ENCODE peak calls at places on chromosome 13, in six cellular contexts. One of them, this sample, is unnamed.

GRCh38 chr13:21060063-21060826 is 1.1 kb downstream of the LATS2 start:
- DNase-seq in C1 segment of cervical spinal cord: no peak
- DNase-seq in CD4-positive, CD25-positive, alpha-beta regulatory T cell: no peak
- DNase-seq in stimulated activated CD8-positive, alpha-beta memory T cell treated with anti-CD3 and anti-CD28 coated beads, Interleukin-7, amount 100 ng/mL, for 1 hour: no peak
- DNase-seq in activated CD4-positive, alpha-beta T cell treated with anti-CD3 and anti-CD28 coated beads, Interleukin-2, amount 50 U/mL, for 24 hours: no peak
- DNase-seq in AG08395: no peak
- DNase-seq in this sample: peak; percentile 38

GRCh38 chr13:61880576-61881283 is 465.1 kb upstream of the PCDH20 start:
- DNase-seq in C1 segment of cervical spinal cord: peak; percentile 6
- DNase-seq in CD4-positive, CD25-positive, alpha-beta regulatory T cell: no peak
- DNase-seq in stimulated activated CD8-positive, alpha-beta memory T cell treated with anti-CD3 and anti-CD28 coated beads, Interleukin-7, amount 100 ng/mL, for 1 hour: no peak
- DNase-seq in activated CD4-positive, alpha-beta T cell treated with anti-CD3 and anti-CD28 coated beads, Interleukin-2, amount 50 U/mL, for 24 hours: no peak
- DNase-seq in AG08395: no peak
- DNase-seq in this sample: no peak

GRCh38 chr13:90968510-90968909 is 379.0 kb upstream of the MIR17HG start:
- DNase-seq in C1 segment of cervical spinal cord: no peak
- DNase-seq in CD4-positive, CD25-positive, alpha-beta regulatory T cell: no peak
- DNase-seq in stimulated activated CD8-positive, alpha-beta memory T cell treated with anti-CD3 and anti-CD28 coated beads, Interleukin-7, amount 100 ng/mL, for 1 hour: no peak
- DNase-seq in activated CD4-positive, alpha-beta T cell treated with anti-CD3 and anti-CD28 coated beads, Interleukin-2, amount 50 U/mL, for 24 hours: no peak
- DNase-seq in AG08395: no peak
- DNase-seq in this sample: peak; percentile 2

GRCh38 chr13:75258159-75258782 is 223.7 kb downstream of the TBC1D4 start:
- DNase-seq in C1 segment of cervical spinal cord: no peak
- DNase-seq in CD4-positive, CD25-positive, alpha-beta regulatory T cell: peak; percentile 19
- DNase-seq in stimulated activated CD8-positive, alpha-beta memory T cell treated with anti-CD3 and anti-CD28 coated beads, Interleukin-7, amount 100 ng/mL, for 1 hour: no peak
- DNase-seq in activated CD4-positive, alpha-beta T cell treated with anti-CD3 and anti-CD28 coated beads, Interleukin-2, amount 50 U/mL, for 24 hours: no peak
- DNase-seq in AG08395: peak; percentile 34
- DNase-seq in this sample: no peak

GRCh38 chr13:112895521-112896465 is 73.2 kb upstream of the MCF2L start:
- DNase-seq in C1 segment of cervical spinal cord: no peak
- DNase-seq in CD4-positive, CD25-positive, alpha-beta regulatory T cell: no peak
- DNase-seq in stimulated activated CD8-positive, alpha-beta memory T cell treated with anti-CD3 and anti-CD28 coated beads, Interleukin-7, amount 100 ng/mL, for 1 hour: no peak
- DNase-seq in activated CD4-positive, alpha-beta T cell treated with anti-CD3 and anti-CD28 coated beads, Interleukin-2, amount 50 U/mL, for 24 hours: no peak
- DNase-seq in AG08395: no peak
- DNase-seq in this sample: no peak

GRCh38 chr13:33249066-33249465 is 36.5 kb downstream of the STARD13 start:
- DNase-seq in C1 segment of cervical spinal cord: no peak
- DNase-seq in CD4-positive, CD25-positive, alpha-beta regulatory T cell: no peak
- DNase-seq in stimulated activated CD8-positive, alpha-beta memory T cell treated with anti-CD3 and anti-CD28 coated beads, Interleukin-7, amount 100 ng/mL, for 1 hour: no peak
- DNase-seq in activated CD4-positive, alpha-beta T cell treated with anti-CD3 and anti-CD28 coated beads, Interleukin-2, amount 50 U/mL, for 24 hours: no peak
- DNase-seq in AG08395: no peak
- DNase-seq in this sample: no peak

GRCh38 chr13:91623151-91623550 is 224.7 kb downstream of the GPC5 start:
- DNase-seq in C1 segment of cervical spinal cord: no peak
- DNase-seq in CD4-positive, CD25-positive, alpha-beta regulatory T cell: no peak
- DNase-seq in stimulated activated CD8-positive, alpha-beta memory T cell treated with anti-CD3 and anti-CD28 coated beads, Interleukin-7, amount 100 ng/mL, for 1 hour: no peak
- DNase-seq in activated CD4-positive, alpha-beta T cell treated with anti-CD3 and anti-CD28 coated beads, Interleukin-2, amount 50 U/mL, for 24 hours: no peak
- DNase-seq in AG08395: no peak
- DNase-seq in this sample: no peak

GRCh38 chr13:110312669-110313031 is 5.6 kb downstream of the COL4A2 start:
- DNase-seq in C1 segment of cervical spinal cord: no peak
- DNase-seq in CD4-positive, CD25-positive, alpha-beta regulatory T cell: no peak
- DNase-seq in stimulated activated CD8-positive, alpha-beta memory T cell treated with anti-CD3 and anti-CD28 coated beads, Interleukin-7, amount 100 ng/mL, for 1 hour: no peak
- DNase-seq in activated CD4-positive, alpha-beta T cell treated with anti-CD3 and anti-CD28 coated beads, Interleukin-2, amount 50 U/mL, for 24 hours: no peak
- DNase-seq in AG08395: peak; percentile 74
- DNase-seq in this sample: no peak

GRCh38 chr13:41694902-41695301 is 237.6 kb downstream of the RGCC start:
- DNase-seq in C1 segment of cervical spinal cord: no peak
- DNase-seq in CD4-positive, CD25-positive, alpha-beta regulatory T cell: no peak
- DNase-seq in stimulated activated CD8-positive, alpha-beta memory T cell treated with anti-CD3 and anti-CD28 coated beads, Interleukin-7, amount 100 ng/mL, for 1 hour: no peak
- DNase-seq in activated CD4-positive, alpha-beta T cell treated with anti-CD3 and anti-CD28 coated beads, Interleukin-2, amount 50 U/mL, for 24 hours: no peak
- DNase-seq in AG08395: peak; percentile 79
- DNase-seq in this sample: no peak

GRCh38 chr13:66886248-66886647 is 343.9 kb downstream of the PCDH9 start:
- DNase-seq in C1 segment of cervical spinal cord: no peak
- DNase-seq in CD4-positive, CD25-positive, alpha-beta regulatory T cell: no peak
- DNase-seq in stimulated activated CD8-positive, alpha-beta memory T cell treated with anti-CD3 and anti-CD28 coated beads, Interleukin-7, amount 100 ng/mL, for 1 hour: no peak
- DNase-seq in activated CD4-positive, alpha-beta T cell treated with anti-CD3 and anti-CD28 coated beads, Interleukin-2, amount 50 U/mL, for 24 hours: no peak
- DNase-seq in AG08395: no peak
- DNase-seq in this sample: peak; percentile 2

GRCh38 chr13:20291037-20291436 is 58.9 kb upstream of the GJB6 start:
- DNase-seq in C1 segment of cervical spinal cord: no peak
- DNase-seq in CD4-positive, CD25-positive, alpha-beta regulatory T cell: no peak
- DNase-seq in stimulated activated CD8-positive, alpha-beta memory T cell treated with anti-CD3 and anti-CD28 coated beads, Interleukin-7, amount 100 ng/mL, for 1 hour: no peak
- DNase-seq in activated CD4-positive, alpha-beta T cell treated with anti-CD3 and anti-CD28 coated beads, Interleukin-2, amount 50 U/mL, for 24 hours: no peak
- DNase-seq in AG08395: no peak
- DNase-seq in this sample: no peak

GRCh38 chr13:81872581-81872980 is 1531.7 kb upstream of the SPRY2 start:
- DNase-seq in C1 segment of cervical spinal cord: no peak
- DNase-seq in CD4-positive, CD25-positive, alpha-beta regulatory T cell: no peak
- DNase-seq in stimulated activated CD8-positive, alpha-beta memory T cell treated with anti-CD3 and anti-CD28 coated beads, Interleukin-7, amount 100 ng/mL, for 1 hour: no peak
- DNase-seq in activated CD4-positive, alpha-beta T cell treated with anti-CD3 and anti-CD28 coated beads, Interleukin-2, amount 50 U/mL, for 24 hours: no peak
- DNase-seq in AG08395: no peak
- DNase-seq in this sample: no peak